ENCODE peak calls at places on chromosome 17, in six cellular contexts. P, F, R, W, J and N are unnamed samples.

GRCh38 chr17:76252040-76252954 is 12.0 kb upstream of the RNF157 start:
- DNase-seq in W (peak), F (no peak), J (no peak), R (peak), P (no peak), N (no peak)

GRCh38 chr17:43309505-43310329 is 75.9 kb upstream of the RNU2-1 start:
- DNase-seq in P (no peak), R (no peak), W (no peak), F (no peak), J (no peak), N (peak)

GRCh38 chr17:17846003-17846402 is 9.2 kb upstream of the SREBF1 start:
- DNase-seq in R (no peak), J (no peak), F (no peak), P (no peak), W (no peak), N (no peak)

GRCh38 chr17:47906443-47906842 is 10.4 kb downstream of the SP2 start:
- DNase-seq in P (no peak), R (no peak), F (no peak), J (no peak), W (no peak), N (no peak)

GRCh38 chr17:66272699-66273390 is 29.6 kb upstream of the PRKCA start:
- DNase-seq in J (no peak), W (no peak), R (peak), P (no peak), F (no peak), N (no peak)

GRCh38 chr17:20009302-20010098 is at the start of gene SPECC1:
- DNase-seq in P (peak), W (peak), J (peak), R (peak), F (peak), N (peak)

GRCh38 chr17:60604686-60605334 is 4.8 kb downstream of the PPM1D start:
- DNase-seq in J (no peak), R (peak), P (no peak), W (no peak), F (no peak), N (no peak)

GRCh38 chr17:68377771-68378201 is 79.5 kb downstream of the WIPI1 start:
- DNase-seq in J (peak), R (no peak), P (no peak), F (no peak), W (no peak), N (no peak)

GRCh38 chr17:36152639-36153120 is 23.8 kb downstream of the TBC1D3B start:
- DNase-seq in J (no peak), P (no peak), W (no peak), F (no peak), R (peak), N (no peak)

DNA sequence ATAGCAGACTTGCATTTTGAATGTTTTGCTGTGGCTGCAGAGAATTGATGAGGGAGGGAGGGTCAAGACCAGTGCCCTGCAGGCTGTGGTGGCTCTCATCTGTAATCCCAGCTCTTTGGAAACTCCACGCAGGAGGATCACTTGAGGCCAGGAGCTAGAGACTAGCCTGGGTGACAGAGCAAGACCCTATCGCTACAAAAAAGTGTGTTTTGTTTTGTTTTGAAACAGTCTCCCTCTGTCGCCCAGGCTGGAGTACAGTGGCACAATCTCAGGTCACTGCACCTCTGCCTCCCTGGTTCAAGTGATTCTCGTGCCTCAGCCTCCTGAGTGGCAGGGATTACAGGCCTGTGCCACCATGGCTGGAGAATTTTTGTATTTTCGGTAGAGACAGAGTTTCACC is 1.9 kb upstream of the UBE2G1 start:
- DNase-seq in W (no peak), F (no peak), J (no peak), P (no peak), R (no peak), N (no peak)
- TF ChIP-seq CTCF in W (no peak), F (no peak), J (no peak), P (no peak), R (no peak), N (no peak)

DNA sequence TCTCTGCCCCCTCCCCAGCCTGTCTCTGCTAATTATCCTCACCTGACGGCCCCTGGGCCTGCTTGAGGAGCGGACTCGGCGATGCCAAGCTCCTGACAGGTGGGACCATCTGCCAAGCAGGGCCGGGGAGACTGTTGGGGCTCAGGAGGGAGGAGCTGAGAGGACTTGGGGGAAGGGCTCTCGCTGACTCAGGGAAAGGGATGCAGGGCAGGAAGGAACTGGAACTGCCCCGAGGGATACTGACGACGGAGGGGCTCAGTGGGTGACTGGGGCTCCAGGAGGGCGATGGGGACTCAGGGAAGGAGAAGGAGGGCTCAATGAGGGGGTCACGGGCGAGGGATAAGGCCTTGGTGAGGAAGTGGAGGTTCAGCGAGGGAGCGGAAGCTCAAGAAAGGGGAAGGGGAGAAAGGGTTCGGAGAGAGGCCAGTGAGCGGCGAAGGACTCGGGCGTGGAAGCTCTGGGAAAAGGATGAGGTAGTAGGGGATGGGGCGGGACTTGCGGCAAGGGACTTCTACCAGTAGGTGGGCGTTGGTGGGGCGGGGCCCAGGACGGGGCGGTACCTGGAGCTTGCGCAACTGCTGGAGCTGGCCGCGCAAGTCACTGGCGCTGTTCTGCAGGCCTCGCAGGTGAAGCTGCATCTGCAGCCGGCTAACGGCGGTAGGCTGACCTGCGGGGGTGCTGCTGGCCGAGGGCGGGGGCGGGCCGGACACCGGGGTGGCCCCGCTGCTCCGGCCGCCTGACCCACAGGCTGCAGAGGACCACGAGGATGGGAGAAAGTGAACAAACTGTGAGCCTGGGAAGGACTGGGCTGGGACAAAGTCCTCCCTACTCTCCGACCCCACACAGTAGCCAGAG is 46.5 kb downstream of the SRCIN1 start:
- DNase-seq in F (peak), W (peak), P (peak), R (peak), J (peak), N (peak)
- TF ChIP-seq CTCF in F (no peak), W (peak), P (peak), R (no peak), J (peak), N (no peak)

GRCh38 chr17:9195346-9195870 is 174.1 kb downstream of the NTN1 start:
- DNase-seq in P (no peak), R (no peak), F (no peak), W (no peak), J (peak), N (no peak)

GRCh38 chr17:9187828-9188227 is 166.5 kb downstream of the NTN1 start:
- DNase-seq in P (no peak), W (no peak), J (no peak), R (no peak), F (no peak), N (no peak)

GRCh38 chr17:9195961-9196668 is 174.8 kb downstream of the NTN1 start:
- DNase-seq in F (no peak), P (peak), W (peak), R (no peak), J (peak), N (no peak)

GRCh38 chr17:9189870-9190269 is 168.6 kb downstream of the NTN1 start:
- DNase-seq in R (no peak), F (no peak), W (no peak), P (no peak), J (no peak), N (no peak)

DNA sequence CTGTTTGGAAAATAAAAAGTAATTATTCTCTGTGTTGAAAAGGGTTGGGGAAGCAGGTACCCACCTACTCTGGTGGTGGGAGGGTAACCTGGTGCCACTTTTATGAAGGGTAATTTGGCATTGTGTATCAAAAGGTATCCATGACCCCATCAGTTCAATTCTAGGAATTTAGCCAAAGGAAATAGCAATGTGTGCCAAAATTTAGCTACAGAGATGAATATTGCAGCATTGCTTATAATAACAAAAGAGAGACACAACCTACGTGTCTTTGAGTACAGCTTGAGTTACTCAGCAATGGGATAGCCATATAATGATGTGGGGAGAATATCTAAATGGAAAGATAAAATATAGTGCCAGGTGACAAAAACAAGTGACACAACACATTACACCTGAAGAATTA is 170.7 kb downstream of the NTN1 start:
- DNase-seq in J (no peak), F (no peak), R (peak), W (no peak), P (no peak), N (no peak)
- TF ChIP-seq CTCF in J (no peak), F (no peak), R (no peak), W (no peak), P (no peak), N (no peak)

GRCh38 chr17:27891841-27892240 is 1.3 kb downstream of the LYRM9 start:
- DNase-seq in J (no peak), W (no peak), R (no peak), P (no peak), F (no peak), N (no peak)

GRCh38 chr17:27892866-27893769 is at the start of gene LYRM9:
- DNase-seq in F (peak), P (peak), W (peak), R (peak), J (peak), N (peak)

GRCh38 chr17:27889711-27890251 is 3.4 kb downstream of the LYRM9 start:
- DNase-seq in F (no peak), P (no peak), J (no peak), R (no peak), W (no peak), N (no peak)

GRCh38 chr17:27893834-27894503 is 804 bp upstream of the LYRM9 start:
- DNase-seq in J (no peak), F (no peak), R (peak), W (no peak), P (no peak), N (no peak)

GRCh38 chr17:27892542-27892865 is 661 bp downstream of the LYRM9 start:
- DNase-seq in F (no peak), J (no peak), P (no peak), R (no peak), W (no peak), N (no peak)
- TF ChIP-seq CTCF in F (no peak), J (no peak), P (no peak), R (no peak), W (no peak), N (no peak)

DNA sequence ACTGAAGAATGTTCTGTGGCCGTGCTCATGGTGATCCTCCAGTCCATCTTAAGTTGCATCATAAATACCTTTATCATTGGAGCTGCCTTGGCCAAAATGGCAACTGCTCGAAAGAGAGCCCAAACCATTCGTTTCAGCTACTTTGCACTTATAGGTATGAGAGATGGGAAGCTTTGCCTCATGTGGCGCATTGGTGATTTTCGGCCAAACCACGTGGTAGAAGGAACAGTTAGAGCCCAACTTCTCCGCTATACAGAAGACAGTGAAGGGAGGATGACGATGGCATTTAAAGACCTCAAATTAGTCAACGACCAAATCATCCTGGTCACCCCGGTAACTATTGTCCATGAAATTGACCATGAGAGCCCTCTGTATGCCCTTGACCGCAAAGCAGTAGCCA is 36.8 kb upstream of the KCNJ2 start:
- DNase-seq in P (no peak), J (no peak), R (no peak), F (no peak), W (no peak), N (no peak)
- TF ChIP-seq CTCF in P (no peak), J (no peak), R (no peak), F (no peak), W (no peak), N (no peak)